ENCODE peak calls at places on chromosomes 4 and X, in nine cellular contexts. L is stomach, P is A549, M is right lobe of liver, X is lower leg skin, O is spleen, Y is uterus, G is breast epithelium, S is tibial nerve. C is an unnamed sample.
A peak's percentile ranks its signal among the peaks of the same experiment; 100 is the strongest.

GRCh38 chrX:130741151-130741550 is 161.9 kb downstream of the ENOX2 start:
- DNase-seq in L (no peak), P (no peak), M (no peak), X (no peak), O (no peak), Y (no peak), G (no peak), S (no peak), C (no peak)

GRCh38 chrX:120457766-120458180 is 11.3 kb downstream of the LAMP2 start:
- DNase-seq in L (no peak), P (no peak), M (no peak), X (no peak), O (no peak), Y (no peak), G (no peak), S (no peak), C (no peak)

GRCh38 chr4:114015444-114015899 is 36.0 kb upstream of the ARSJ start:
- DNase-seq in L (no peak), P (peak; percentile 40), M (no peak), X (no peak), O (no peak), Y (no peak), G (no peak), S (no peak), C (no peak)

GRCh38 chrX:110394653-110395052 is 36.0 kb downstream of the RTL9 start:
- DNase-seq in L (no peak), P (no peak), M (no peak), X (no peak), O (no peak), Y (no peak), G (no peak), S (no peak), C (peak; percentile 4)

GRCh38 chrX:7109838-7110793 is 37.4 kb upstream of the STS start:
- DNase-seq in L (no peak), P (no peak), M (no peak), X (no peak), O (no peak), Y (no peak), G (no peak), S (no peak), C (no peak)

GRCh38 chr4:24266951-24267577 is 317.3 kb downstream of the DHX15 start:
- DNase-seq in L (no peak), P (no peak), M (no peak), X (no peak), O (no peak), Y (no peak), G (no peak), S (no peak), C (no peak)

GRCh38 chr4:124713213-124713592 is 671 bp upstream of the ANKRD50 start:
- DNase-seq in L (peak; percentile 51), P (peak; percentile 63), M (peak; percentile 68), X (peak; percentile 51), O (peak; percentile 81), Y (peak; percentile 67), G (peak; percentile 50), S (peak; percentile 35), C (peak; percentile 79)

GRCh38 chr4:185716008-185716976 is 95.7 kb downstream of the SORBS2 start:
- DNase-seq in L (no peak), P (no peak), M (no peak), X (no peak), O (no peak), Y (no peak), G (no peak), S (no peak), C (no peak)

GRCh38 chrX:16114640-16115039 is 8.7 kb upstream of the GRPR start:
- DNase-seq in L (no peak), P (no peak), M (no peak), X (no peak), O (no peak), Y (no peak), G (no peak), S (no peak), C (no peak)

GRCh38 chrX:116873678-116874077 is 410.9 kb upstream of the CT83 start:
- DNase-seq in L (no peak), P (no peak), M (no peak), X (no peak), O (no peak), Y (no peak), G (no peak), S (no peak), C (no peak)

GRCh38 chrX:63275127-63275526 is 76.0 kb downstream of the SPIN4 start:
- DNase-seq in L (no peak), P (peak; percentile 5), M (peak; percentile 54), X (no peak), O (no peak), Y (no peak), G (no peak), S (no peak), C (no peak)

GRCh38 chrX:142804085-142804484 is 221.6 kb upstream of the SPANXN4 start:
- DNase-seq in L (no peak), P (no peak), M (no peak), X (no peak), O (no peak), Y (no peak), G (no peak), S (no peak), C (no peak)

GRCh38 chrX:78513996-78514745 is 145.0 kb downstream of the RTL3 start:
- DNase-seq in L (no peak), P (no peak), M (no peak), X (no peak), O (no peak), Y (no peak), G (no peak), S (no peak), C (no peak)

GRCh38 chr4:168071304-168071703 is 21.0 kb upstream of the ANXA10 start:
- DNase-seq in L (no peak), P (no peak), M (no peak), X (no peak), O (no peak), Y (no peak), G (no peak), S (no peak), C (no peak)

GRCh38 chr4:15893967-15894366 is 44.6 kb downstream of the FGFBP1 start:
- DNase-seq in L (no peak), P (peak; percentile 82), M (no peak), X (peak; percentile 48), O (no peak), Y (no peak), G (no peak), S (no peak), C (no peak)

GRCh38 chr4:29289118-29289517 is 1431.1 kb upstream of the PCDH7 start:
- DNase-seq in L (no peak), P (no peak), M (no peak), X (no peak), O (no peak), Y (no peak), G (no peak), S (no peak), C (no peak)

GRCh38 chrX:23246001-23246400 is 88.6 kb upstream of the PTCHD1 start:
- DNase-seq in L (no peak), P (no peak), M (no peak), X (no peak), O (no peak), Y (no peak), G (no peak), S (no peak), C (no peak)

GRCh38 chr4:150348079-150348478 is 233.9 kb upstream of the MAB21L2 start:
- DNase-seq in L (no peak), P (no peak), M (no peak), X (no peak), O (no peak), Y (no peak), G (no peak), S (no peak), C (no peak)

GRCh38 chr4:176354884-176355283 is 35.1 kb downstream of the SPCS3 start:
- DNase-seq in L (no peak), P (no peak), M (no peak), X (no peak), O (no peak), Y (no peak), G (no peak), S (no peak), C (no peak)

GRCh38 chrX:48487362-48487785 is 11.4 kb downstream of the FTSJ1 start:
- DNase-seq in L (peak; percentile 57), P (no peak), M (peak; percentile 3), X (no peak), O (peak; percentile 52), Y (no peak), G (no peak), S (no peak), C (peak; percentile 2)

GRCh38 chr4:1346781-1347409 is at the start of gene UVSSA:
- DNase-seq in L (peak; percentile 100), P (peak; percentile 98), M (peak; percentile 100), X (peak; percentile 100), O (peak; percentile 100), Y (peak; percentile 100), G (peak; percentile 100), S (peak; percentile 100), C (peak; percentile 100)
- TF ChIP-seq POLR2A in L (no peak), P (peak; percentile 47), M (peak; percentile 96), X (no peak), O (peak; percentile 60), Y (peak; percentile 99), G (peak; percentile 54), S (peak; percentile 95), C (peak; percentile 88)

GRCh38 chrX:101550825-101551767 is 749 bp downstream of the ARMCX1 start:
- DNase-seq in L (no peak), P (no peak), M (no peak), X (peak; percentile 24), O (no peak), Y (peak; percentile 48), G (no peak), S (peak; percentile 30), C (peak; percentile 5)

GRCh38 chrX:101552714-101553113 is 2.4 kb downstream of the ARMCX1 start:
- DNase-seq in L (no peak), P (no peak), M (no peak), X (no peak), O (no peak), Y (no peak), G (no peak), S (no peak), C (no peak)

DNA sequence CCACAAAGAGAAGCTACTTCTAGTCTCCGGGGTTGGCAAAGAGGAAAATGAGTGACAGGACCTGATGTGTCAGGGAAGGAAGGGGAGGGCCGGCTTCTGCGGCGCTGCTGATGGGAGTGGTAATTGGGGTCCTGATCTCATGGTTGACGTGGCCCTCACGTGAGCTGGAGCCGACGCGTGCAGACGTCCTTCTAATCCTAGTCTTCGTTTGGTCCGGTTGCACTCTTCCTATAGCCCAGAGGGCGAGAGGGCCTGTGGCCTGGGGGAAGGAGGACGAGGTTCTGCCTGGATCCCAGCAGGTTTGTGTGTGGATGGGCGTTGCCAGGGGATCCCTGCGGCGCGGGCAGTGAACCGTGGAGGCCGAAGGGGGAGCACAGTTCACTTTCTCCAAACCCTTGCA is at the start of gene ARMCX1:
- DNase-seq in L (peak; percentile 49), P (no peak), M (no peak), X (peak; percentile 71), O (peak; percentile 80), Y (peak; percentile 84), G (peak; percentile 34), S (peak; percentile 67), C (peak; percentile 63)
- TF ChIP-seq POLR2A in L (no peak), P (no peak), M (peak; percentile 42), X (no peak), O (peak; percentile 50), Y (peak; percentile 73), G (no peak), S (peak; percentile 84), C (no peak)

GRCh38 chr4:139665690-139666529 is at the start of gene MGST2:
- DNase-seq in L (peak; percentile 86), P (peak; percentile 62), M (peak; percentile 94), X (peak; percentile 69), O (peak; percentile 90), Y (peak; percentile 76), G (peak; percentile 35), S (peak; percentile 37), C (peak; percentile 77)
- TF ChIP-seq POLR2A in L (no peak), P (peak; percentile 39), M (peak; percentile 66), X (no peak), O (peak; percentile 41), Y (peak; percentile 22), G (no peak), S (peak; percentile 18), C (peak; percentile 87)

GRCh38 chr4:107824367-107825071 is at the start of gene SGMS2:
- DNase-seq in L (peak; percentile 93), P (peak; percentile 68), M (peak; percentile 90), X (peak; percentile 87), O (peak; percentile 90), Y (peak; percentile 88), G (peak; percentile 92), S (peak; percentile 80), C (peak; percentile 17)
- TF ChIP-seq POLR2A in L (no peak), P (peak; percentile 34), M (peak; percentile 92), X (no peak), O (no peak), Y (peak; percentile 65), G (no peak), S (peak; percentile 79), C (no peak)